ENCODE peak calls at places on chromosome 9, in ten cellular contexts. One of them, this sample, is unnamed.
A peak's percentile ranks its signal among the peaks of the same experiment; 100 is the strongest.

GRCh38 chr9:99085949-99086948 is 18.7 kb upstream of the TGFBR1 start:
- DNase-seq in breast epithelium: no peak
- DNase-seq in SK-N-SH: no peak
- DNase-seq in GM23338: no peak
- DNase-seq in HepG2: no peak
- DNase-seq in spleen: no peak
- DNase-seq in transverse colon: no peak
- DNase-seq in sigmoid colon: no peak
- DNase-seq in stomach: no peak
- DNase-seq in HCT116: no peak
- DNase-seq in this sample: peak; percentile 40

GRCh38 chr9:33426843-33427293 is 20.5 kb downstream of the AQP3 start:
- DNase-seq in breast epithelium: no peak
- DNase-seq in SK-N-SH: no peak
- DNase-seq in GM23338: no peak
- DNase-seq in HepG2: no peak
- DNase-seq in spleen: no peak
- DNase-seq in transverse colon: no peak
- DNase-seq in sigmoid colon: no peak
- DNase-seq in stomach: no peak
- DNase-seq in HCT116: no peak
- DNase-seq in this sample: no peak

GRCh38 chr9:69455311-69455710 is 130.3 kb downstream of the ENTREP1 start:
- DNase-seq in breast epithelium: no peak
- DNase-seq in SK-N-SH: no peak
- DNase-seq in GM23338: no peak
- DNase-seq in HepG2: no peak
- DNase-seq in spleen: no peak
- DNase-seq in transverse colon: no peak
- DNase-seq in sigmoid colon: no peak
- DNase-seq in stomach: no peak
- DNase-seq in HCT116: no peak
- DNase-seq in this sample: no peak

GRCh38 chr9:98991981-98992884 is 48.5 kb downstream of the COL15A1 start:
- DNase-seq in breast epithelium: no peak
- DNase-seq in SK-N-SH: no peak
- DNase-seq in GM23338: no peak
- DNase-seq in HepG2: no peak
- DNase-seq in spleen: no peak
- DNase-seq in transverse colon: no peak
- DNase-seq in sigmoid colon: no peak
- DNase-seq in stomach: no peak
- DNase-seq in HCT116: no peak
- DNase-seq in this sample: no peak

GRCh38 chr9:92171822-92172221 is 56.6 kb upstream of the SPTLC1 start:
- DNase-seq in breast epithelium: no peak
- DNase-seq in SK-N-SH: no peak
- DNase-seq in GM23338: no peak
- DNase-seq in HepG2: no peak
- DNase-seq in spleen: no peak
- DNase-seq in transverse colon: no peak
- DNase-seq in sigmoid colon: no peak
- DNase-seq in stomach: no peak
- DNase-seq in HCT116: no peak
- DNase-seq in this sample: no peak

GRCh38 chr9:101117091-101117490 is 88.6 kb downstream of the PLPPR1 start:
- DNase-seq in breast epithelium: no peak
- DNase-seq in SK-N-SH: no peak
- DNase-seq in GM23338: no peak
- DNase-seq in HepG2: no peak
- DNase-seq in spleen: no peak
- DNase-seq in transverse colon: no peak
- DNase-seq in sigmoid colon: no peak
- DNase-seq in stomach: no peak
- DNase-seq in HCT116: no peak
- DNase-seq in this sample: no peak

GRCh38 chr9:102461441-102461840 is 533.7 kb upstream of the CYLC2 start:
- DNase-seq in breast epithelium: no peak
- DNase-seq in SK-N-SH: no peak
- DNase-seq in GM23338: no peak
- DNase-seq in HepG2: no peak
- DNase-seq in spleen: no peak
- DNase-seq in transverse colon: no peak
- DNase-seq in sigmoid colon: no peak
- DNase-seq in stomach: no peak
- DNase-seq in HCT116: no peak
- DNase-seq in this sample: no peak

GRCh38 chr9:108784998-108785397 is 70.8 kb downstream of the ACTL7B start:
- DNase-seq in breast epithelium: no peak
- DNase-seq in SK-N-SH: no peak
- DNase-seq in GM23338: no peak
- DNase-seq in HepG2: no peak
- DNase-seq in spleen: no peak
- DNase-seq in transverse colon: no peak
- DNase-seq in sigmoid colon: no peak
- DNase-seq in stomach: no peak
- DNase-seq in HCT116: no peak
- DNase-seq in this sample: peak; percentile 82

GRCh38 chr9:73081979-73082657 is 69.5 kb upstream of the ANXA1 start:
- DNase-seq in breast epithelium: no peak
- DNase-seq in SK-N-SH: peak; percentile 23
- DNase-seq in GM23338: peak; percentile 84
- DNase-seq in HepG2: peak; percentile 62
- DNase-seq in spleen: no peak
- DNase-seq in transverse colon: no peak
- DNase-seq in sigmoid colon: no peak
- DNase-seq in stomach: no peak
- DNase-seq in HCT116: peak; percentile 41
- DNase-seq in this sample: no peak

GRCh38 chr9:33306037-33306436 is 15.7 kb downstream of the NFX1 start:
- DNase-seq in breast epithelium: no peak
- DNase-seq in SK-N-SH: no peak
- DNase-seq in GM23338: no peak
- DNase-seq in HepG2: no peak
- DNase-seq in spleen: no peak
- DNase-seq in transverse colon: no peak
- DNase-seq in sigmoid colon: no peak
- DNase-seq in stomach: no peak
- DNase-seq in HCT116: no peak
- DNase-seq in this sample: no peak

DNA sequence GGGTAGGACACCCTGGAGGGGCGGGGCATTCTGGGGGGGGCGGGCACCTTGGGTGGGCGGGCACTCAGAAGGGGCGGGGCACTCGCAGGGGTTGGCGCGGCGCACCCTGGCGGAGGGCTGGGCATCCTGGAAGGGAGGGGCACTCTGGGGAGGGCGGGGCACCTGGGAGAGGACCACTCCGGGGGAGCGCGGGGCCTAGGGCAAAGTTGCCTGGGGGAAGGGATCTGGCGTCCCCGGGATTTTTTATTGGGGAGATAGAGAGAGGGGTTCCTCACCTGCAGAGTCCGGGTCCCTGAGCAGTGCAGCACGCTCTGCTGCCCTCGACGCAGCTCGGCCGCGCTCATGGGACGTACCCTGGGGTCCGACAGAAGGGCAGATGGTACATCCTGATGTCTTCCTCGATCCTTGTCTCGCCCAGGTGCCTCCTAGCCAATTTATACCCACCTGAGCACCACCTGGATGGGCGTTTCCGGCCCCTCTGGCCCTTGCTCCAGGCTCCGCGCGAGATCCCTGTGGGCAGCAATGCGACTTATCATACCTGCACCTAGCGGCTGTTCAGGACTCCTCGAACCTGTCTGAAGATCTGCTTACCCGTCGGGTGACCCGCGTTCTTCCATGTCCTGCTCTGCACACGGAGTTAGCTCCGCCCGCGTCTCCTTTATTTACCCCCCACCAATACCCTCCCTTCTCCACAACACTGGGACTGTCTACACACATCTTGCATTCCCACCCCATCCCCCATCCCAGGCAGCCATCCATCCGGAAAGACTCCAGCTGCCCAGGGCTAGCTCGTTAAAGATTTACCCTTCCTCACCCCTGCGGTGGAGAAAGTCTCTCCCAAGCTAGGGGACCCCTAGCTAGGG is at the start of gene KIF12:
- DNase-seq in breast epithelium: peak; percentile 87
- DNase-seq in SK-N-SH: peak; percentile 93
- DNase-seq in GM23338: peak; percentile 94
- DNase-seq in HepG2: peak; percentile 74
- DNase-seq in spleen: no peak
- DNase-seq in transverse colon: peak; percentile 85
- DNase-seq in sigmoid colon: no peak
- DNase-seq in stomach: peak; percentile 83
- DNase-seq in HCT116: peak; percentile 22
- DNase-seq in this sample: no peak
- TF ChIP-seq POLR2AphosphoS5 in breast epithelium: no peak
- TF ChIP-seq POLR2AphosphoS5 in SK-N-SH: no peak
- TF ChIP-seq POLR2AphosphoS5 in GM23338: no peak
- TF ChIP-seq POLR2AphosphoS5 in HepG2: peak; percentile 40
- TF ChIP-seq POLR2AphosphoS5 in spleen: no peak
- TF ChIP-seq POLR2AphosphoS5 in transverse colon: no peak
- TF ChIP-seq POLR2AphosphoS5 in sigmoid colon: no peak
- TF ChIP-seq POLR2AphosphoS5 in stomach: no peak
- TF ChIP-seq POLR2AphosphoS5 in HCT116: no peak
- TF ChIP-seq POLR2AphosphoS5 in this sample: no peak

DNA sequence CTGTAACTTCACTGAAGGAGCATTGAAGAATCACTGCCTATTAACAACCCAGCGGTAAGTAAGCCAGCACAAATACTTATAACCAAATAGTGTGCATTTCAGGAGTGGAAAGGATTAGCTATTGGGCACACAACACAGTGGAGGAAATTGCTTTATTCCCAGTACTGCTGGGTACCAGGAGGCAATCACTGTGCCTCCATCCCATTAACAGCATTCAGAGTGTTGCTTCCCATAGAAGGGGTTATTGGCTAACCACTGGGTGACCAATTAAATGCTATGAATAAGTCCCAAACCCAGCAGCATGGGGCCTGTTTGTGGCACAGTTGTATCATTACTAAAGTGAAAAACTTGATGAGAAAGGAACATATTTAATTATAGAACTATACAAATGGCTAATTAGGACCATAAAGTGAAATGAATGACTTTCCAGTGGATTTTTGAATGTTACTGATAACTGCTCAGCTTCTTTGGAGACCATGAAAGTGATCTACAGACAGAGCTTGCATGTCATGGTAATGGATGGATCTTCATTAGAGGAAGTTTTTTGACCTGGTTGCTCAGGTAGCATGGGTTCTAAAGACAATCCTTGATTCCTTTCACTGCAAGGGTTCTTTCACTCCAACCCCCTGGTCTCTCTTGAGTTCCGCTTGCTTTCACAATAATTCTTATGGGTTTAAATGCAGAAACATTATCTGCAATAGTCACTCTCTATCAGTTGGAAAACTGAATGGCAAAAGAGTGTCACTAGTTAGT is 413.3 kb upstream of the RORB start:
- DNase-seq in breast epithelium: no peak
- DNase-seq in SK-N-SH: no peak
- DNase-seq in GM23338: no peak
- DNase-seq in HepG2: no peak
- DNase-seq in spleen: no peak
- DNase-seq in transverse colon: no peak
- DNase-seq in sigmoid colon: no peak
- DNase-seq in stomach: no peak
- DNase-seq in HCT116: no peak
- DNase-seq in this sample: no peak
- H3K4me3 ChIP-seq in breast epithelium: no peak overlapping the region
- H3K4me3 ChIP-seq in SK-N-SH: no peak overlapping the region
- H3K4me3 ChIP-seq in GM23338: peak overlapping the region; percentile 10
- H3K4me3 ChIP-seq in HepG2: no peak overlapping the region
- H3K4me3 ChIP-seq in spleen: no peak overlapping the region
- H3K4me3 ChIP-seq in transverse colon: no peak overlapping the region
- H3K4me3 ChIP-seq in sigmoid colon: no peak overlapping the region
- H3K4me3 ChIP-seq in stomach: no peak overlapping the region
- H3K4me3 ChIP-seq in HCT116: no peak overlapping the region
- H3K4me3 ChIP-seq in this sample: no peak overlapping the region

DNA sequence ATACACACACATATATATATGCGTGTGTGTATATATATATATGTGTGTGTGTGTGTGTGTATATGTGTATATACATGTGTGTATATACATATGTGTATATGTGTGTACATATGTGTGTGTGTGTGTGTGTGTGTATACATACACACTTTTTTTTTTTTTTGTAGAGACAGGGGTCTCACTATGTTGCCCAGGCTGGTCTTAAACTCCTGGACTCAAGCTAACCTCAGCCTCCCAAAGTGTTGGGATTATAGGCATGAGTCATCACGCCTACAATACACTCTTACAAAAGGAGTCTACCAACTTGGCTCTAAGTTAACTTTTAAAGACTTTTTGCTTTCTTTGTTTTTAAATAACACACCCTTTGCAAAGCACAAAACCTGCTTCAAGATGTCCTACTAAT is 2.1 kb downstream of the C9orf78 start:
- DNase-seq in breast epithelium: no peak
- DNase-seq in SK-N-SH: no peak
- DNase-seq in GM23338: no peak
- DNase-seq in HepG2: no peak
- DNase-seq in spleen: no peak
- DNase-seq in transverse colon: no peak
- DNase-seq in sigmoid colon: no peak
- DNase-seq in stomach: no peak
- DNase-seq in HCT116: no peak
- DNase-seq in this sample: no peak
- H3K27ac ChIP-seq in breast epithelium: no peak overlapping the region
- H3K27ac ChIP-seq in SK-N-SH: no peak overlapping the region
- H3K27ac ChIP-seq in GM23338: no peak overlapping the region
- H3K27ac ChIP-seq in HepG2: no peak overlapping the region
- H3K27ac ChIP-seq in spleen: no peak overlapping the region
- H3K27ac ChIP-seq in transverse colon: no peak overlapping the region
- H3K27ac ChIP-seq in sigmoid colon: no peak overlapping the region
- H3K27ac ChIP-seq in stomach: no peak overlapping the region
- H3K27ac ChIP-seq in HCT116: no peak overlapping the region
- H3K27ac ChIP-seq in this sample: no peak overlapping the region

GRCh38 chr9:78109075-78109474 is 77.5 kb upstream of the GNAQ start:
- DNase-seq in breast epithelium: no peak
- DNase-seq in SK-N-SH: no peak
- DNase-seq in GM23338: no peak
- DNase-seq in HepG2: no peak
- DNase-seq in spleen: no peak
- DNase-seq in transverse colon: no peak
- DNase-seq in sigmoid colon: no peak
- DNase-seq in stomach: no peak
- DNase-seq in HCT116: no peak
- DNase-seq in this sample: no peak
- TF ChIP-seq POLR2AphosphoS5 in breast epithelium: no peak
- TF ChIP-seq POLR2AphosphoS5 in SK-N-SH: no peak
- TF ChIP-seq POLR2AphosphoS5 in GM23338: no peak
- TF ChIP-seq POLR2AphosphoS5 in HepG2: no peak
- TF ChIP-seq POLR2AphosphoS5 in spleen: no peak
- TF ChIP-seq POLR2AphosphoS5 in transverse colon: no peak
- TF ChIP-seq POLR2AphosphoS5 in sigmoid colon: no peak
- TF ChIP-seq POLR2AphosphoS5 in stomach: no peak
- TF ChIP-seq POLR2AphosphoS5 in HCT116: no peak
- TF ChIP-seq POLR2AphosphoS5 in this sample: no peak

This sample was measured in HL-60.